ENCODE peak calls at places on chromosome 10, in four cellular contexts. L is activated T-helper 1 cell treated with anti-CD3 and anti-CD28 coated beads, Interleukin-2, amount 50 U/mL, for 16 hours; A is myocyte; B is A172. P is an unnamed sample.
A peak's percentile ranks its signal among the peaks of the same experiment; 100 is the strongest.

GRCh38 chr10:112330154-112330553 is 43.8 kb upstream of the ACSL5 start:
- DNase-seq in A (no peak), B (no peak), L (no peak), P (no peak)

GRCh38 chr10:58152698-58153263 is 114.9 kb downstream of the IPMK start:
- DNase-seq in L (no peak), A (peak; percentile 81), B (peak; percentile 52), P (no peak)

GRCh38 chr10:69845574-69846251 is 44.0 kb downstream of the COL13A1 start:
- DNase-seq in A (peak; percentile 89), L (no peak), B (peak; percentile 78), P (no peak)

GRCh38 chr10:76973091-76973514 is 664.5 kb downstream of the KCNMA1 start:
- DNase-seq in L (no peak), A (no peak), B (no peak), P (no peak)

GRCh38 chr10:69963835-69964710 is 88.6 kb upstream of the MACROH2A2 start:
- DNase-seq in L (no peak), B (no peak), A (no peak), P (no peak)

GRCh38 chr10:103038570-103038969 is 120.5 kb downstream of the CNNM2 start:
- DNase-seq in B (no peak), L (no peak), A (no peak), P (no peak)

GRCh38 chr10:73517166-73517888 is 21.5 kb upstream of the PPP3CB start:
- DNase-seq in B (peak; percentile 19), L (no peak), A (peak; percentile 82), P (no peak)

GRCh38 chr10:77247076-77247561 is 390.5 kb downstream of the KCNMA1 start:
- DNase-seq in B (peak; percentile 84), A (no peak), L (no peak), P (no peak)

GRCh38 chr10:97065128-97065527 is 120.6 kb downstream of the SLIT1 start:
- DNase-seq in L (no peak), B (peak; percentile 41), A (no peak), P (no peak)

GRCh38 chr10:63320683-63321082 is 145.1 kb downstream of the JMJD1C start:
- DNase-seq in L (no peak), A (no peak), B (no peak), P (no peak)

GRCh38 chr10:26799342-26799741 is 61.4 kb downstream of the ABI1 start:
- DNase-seq in A (no peak), B (no peak), L (no peak), P (peak; percentile 74)

GRCh38 chr10:35005868-35006267 is 84.3 kb downstream of the CUL2 start:
- DNase-seq in A (no peak), L (no peak), B (peak; percentile 99), P (no peak)

GRCh38 chr10:48751730-48752129 is 67.1 kb downstream of the WDFY4 start:
- DNase-seq in B (no peak), A (peak; percentile 1), L (no peak), P (no peak)

GRCh38 chr10:70584366-70584765 is 18.2 kb downstream of the PRF1 start:
- DNase-seq in B (no peak), A (no peak), L (no peak), P (no peak)

GRCh38 chr10:36331121-36331520 is 689.0 kb upstream of the FZD8 start:
- DNase-seq in L (no peak), B (no peak), A (no peak), P (no peak)